ENCODE peak calls at places on chromosome 15, in seven cellular contexts. One of them, this sample, is unnamed.

GRCh38 chr15:26945046-26945445 is 25.9 kb upstream of the GABRG3 start:
- DNase-seq in T-helper 1 cell: no peak
- DNase-seq in A549: no peak
- DNase-seq in stimulated activated naive CD8-positive, alpha-beta T cell treated with anti-CD3 and anti-CD28 coated beads, Interleukin-15, Interleukin-2, amounts not matched to agents 100 U/mL and 50 U/mL, for 24 hours: no peak
- DNase-seq in NCI-H774: no peak
- DNase-seq in GM03348: no peak
- DNase-seq in IMR-90: no peak
- DNase-seq in this sample: no peak

GRCh38 chr15:68524753-68525584 is 53.8 kb upstream of the CORO2B start:
- DNase-seq in GM03348: peak; percentile 76
- DNase-seq in IMR-90: peak; percentile 87
- DNase-seq in T-helper 1 cell: no peak
- DNase-seq in NCI-H774: no peak
- DNase-seq in stimulated activated naive CD8-positive, alpha-beta T cell treated with anti-CD3 and anti-CD28 coated beads, Interleukin-15, Interleukin-2, amounts not matched to agents 100 U/mL and 50 U/mL, for 24 hours: no peak
- DNase-seq in A549: no peak
- DNase-seq in this sample: no peak

GRCh38 chr15:40939909-40940801 is 11.0 kb downstream of the DLL4 start:
- DNase-seq in IMR-90: no peak
- DNase-seq in GM03348: no peak
- DNase-seq in A549: no peak
- DNase-seq in NCI-H774: no peak
- DNase-seq in stimulated activated naive CD8-positive, alpha-beta T cell treated with anti-CD3 and anti-CD28 coated beads, Interleukin-15, Interleukin-2, amounts not matched to agents 100 U/mL and 50 U/mL, for 24 hours: no peak
- DNase-seq in T-helper 1 cell: no peak
- DNase-seq in this sample: no peak

GRCh38 chr15:22780267-22780666 is 6.2 kb upstream of the NIPA1 start:
- DNase-seq in T-helper 1 cell: peak; percentile 66
- DNase-seq in GM03348: no peak
- DNase-seq in stimulated activated naive CD8-positive, alpha-beta T cell treated with anti-CD3 and anti-CD28 coated beads, Interleukin-15, Interleukin-2, amounts not matched to agents 100 U/mL and 50 U/mL, for 24 hours: no peak
- DNase-seq in A549: no peak
- DNase-seq in NCI-H774: no peak
- DNase-seq in IMR-90: no peak
- DNase-seq in this sample: no peak

GRCh38 chr15:83398591-83398990 is 48.5 kb upstream of the SH3GL3 start:
- DNase-seq in stimulated activated naive CD8-positive, alpha-beta T cell treated with anti-CD3 and anti-CD28 coated beads, Interleukin-15, Interleukin-2, amounts not matched to agents 100 U/mL and 50 U/mL, for 24 hours: no peak
- DNase-seq in A549: no peak
- DNase-seq in IMR-90: peak; percentile 26
- DNase-seq in GM03348: peak; percentile 80
- DNase-seq in T-helper 1 cell: no peak
- DNase-seq in NCI-H774: no peak
- DNase-seq in this sample: no peak

GRCh38 chr15:31329640-31330010 is 3.0 kb downstream of the KLF13 start:
- DNase-seq in NCI-H774: no peak
- DNase-seq in IMR-90: no peak
- DNase-seq in GM03348: no peak
- DNase-seq in A549: no peak
- DNase-seq in stimulated activated naive CD8-positive, alpha-beta T cell treated with anti-CD3 and anti-CD28 coated beads, Interleukin-15, Interleukin-2, amounts not matched to agents 100 U/mL and 50 U/mL, for 24 hours: no peak
- DNase-seq in T-helper 1 cell: no peak
- DNase-seq in this sample: no peak

GRCh38 chr15:67180035-67180434 is 74.4 kb downstream of the AAGAB start:
- DNase-seq in stimulated activated naive CD8-positive, alpha-beta T cell treated with anti-CD3 and anti-CD28 coated beads, Interleukin-15, Interleukin-2, amounts not matched to agents 100 U/mL and 50 U/mL, for 24 hours: no peak
- DNase-seq in GM03348: no peak
- DNase-seq in IMR-90: no peak
- DNase-seq in A549: no peak
- DNase-seq in NCI-H774: no peak
- DNase-seq in T-helper 1 cell: no peak
- DNase-seq in this sample: no peak

GRCh38 chr15:65410036-65410435 is 12.7 kb downstream of the IGDCC4 start:
- DNase-seq in T-helper 1 cell: no peak
- DNase-seq in stimulated activated naive CD8-positive, alpha-beta T cell treated with anti-CD3 and anti-CD28 coated beads, Interleukin-15, Interleukin-2, amounts not matched to agents 100 U/mL and 50 U/mL, for 24 hours: no peak
- DNase-seq in IMR-90: no peak
- DNase-seq in A549: no peak
- DNase-seq in GM03348: no peak
- DNase-seq in NCI-H774: no peak
- DNase-seq in this sample: no peak

GRCh38 chr15:66016199-66016598 is 146.9 kb downstream of the RAB11A start:
- DNase-seq in IMR-90: no peak
- DNase-seq in T-helper 1 cell: no peak
- DNase-seq in GM03348: no peak
- DNase-seq in NCI-H774: no peak
- DNase-seq in stimulated activated naive CD8-positive, alpha-beta T cell treated with anti-CD3 and anti-CD28 coated beads, Interleukin-15, Interleukin-2, amounts not matched to agents 100 U/mL and 50 U/mL, for 24 hours: no peak
- DNase-seq in A549: no peak
- DNase-seq in this sample: no peak

GRCh38 chr15:42836251-42836650 is 84.3 kb downstream of the TTBK2 start:
- DNase-seq in stimulated activated naive CD8-positive, alpha-beta T cell treated with anti-CD3 and anti-CD28 coated beads, Interleukin-15, Interleukin-2, amounts not matched to agents 100 U/mL and 50 U/mL, for 24 hours: no peak
- DNase-seq in IMR-90: no peak
- DNase-seq in NCI-H774: no peak
- DNase-seq in A549: no peak
- DNase-seq in GM03348: no peak
- DNase-seq in T-helper 1 cell: no peak
- DNase-seq in this sample: no peak

GRCh38 chr15:49223536-49224274 is 53.7 kb downstream of the GALK2 start:
- DNase-seq in GM03348: no peak
- DNase-seq in stimulated activated naive CD8-positive, alpha-beta T cell treated with anti-CD3 and anti-CD28 coated beads, Interleukin-15, Interleukin-2, amounts not matched to agents 100 U/mL and 50 U/mL, for 24 hours: no peak
- DNase-seq in A549: no peak
- DNase-seq in T-helper 1 cell: no peak
- DNase-seq in NCI-H774: no peak
- DNase-seq in IMR-90: no peak
- DNase-seq in this sample: no peak

GRCh38 chr15:98057453-98057852 is 97.0 kb downstream of the ARRDC4 start:
- DNase-seq in A549: no peak
- DNase-seq in NCI-H774: no peak
- DNase-seq in GM03348: no peak
- DNase-seq in IMR-90: no peak
- DNase-seq in stimulated activated naive CD8-positive, alpha-beta T cell treated with anti-CD3 and anti-CD28 coated beads, Interleukin-15, Interleukin-2, amounts not matched to agents 100 U/mL and 50 U/mL, for 24 hours: no peak
- DNase-seq in T-helper 1 cell: no peak
- DNase-seq in this sample: no peak

GRCh38 chr15:41607033-41607432 is 48.0 kb downstream of the TYRO3 start:
- DNase-seq in IMR-90: peak; percentile 97
- DNase-seq in GM03348: peak; percentile 91
- DNase-seq in A549: no peak
- DNase-seq in NCI-H774: no peak
- DNase-seq in T-helper 1 cell: no peak
- DNase-seq in stimulated activated naive CD8-positive, alpha-beta T cell treated with anti-CD3 and anti-CD28 coated beads, Interleukin-15, Interleukin-2, amounts not matched to agents 100 U/mL and 50 U/mL, for 24 hours: no peak
- DNase-seq in this sample: no peak

GRCh38 chr15:64782751-64783150 is 7.4 kb upstream of the RBPMS2 start:
- DNase-seq in NCI-H774: no peak
- DNase-seq in A549: no peak
- DNase-seq in IMR-90: no peak
- DNase-seq in stimulated activated naive CD8-positive, alpha-beta T cell treated with anti-CD3 and anti-CD28 coated beads, Interleukin-15, Interleukin-2, amounts not matched to agents 100 U/mL and 50 U/mL, for 24 hours: no peak
- DNase-seq in T-helper 1 cell: no peak
- DNase-seq in GM03348: no peak
- DNase-seq in this sample: no peak

GRCh38 chr15:58724471-58724870 is 25.0 kb downstream of the ADAM10 start:
- DNase-seq in stimulated activated naive CD8-positive, alpha-beta T cell treated with anti-CD3 and anti-CD28 coated beads, Interleukin-15, Interleukin-2, amounts not matched to agents 100 U/mL and 50 U/mL, for 24 hours: no peak
- DNase-seq in NCI-H774: no peak
- DNase-seq in GM03348: peak; percentile 23
- DNase-seq in IMR-90: peak; percentile 79
- DNase-seq in T-helper 1 cell: no peak
- DNase-seq in A549: no peak
- DNase-seq in this sample: no peak

GRCh38 chr15:93428135-93428534 is 339.1 kb upstream of the RGMA start:
- DNase-seq in stimulated activated naive CD8-positive, alpha-beta T cell treated with anti-CD3 and anti-CD28 coated beads, Interleukin-15, Interleukin-2, amounts not matched to agents 100 U/mL and 50 U/mL, for 24 hours: no peak
- DNase-seq in T-helper 1 cell: no peak
- DNase-seq in A549: no peak
- DNase-seq in GM03348: no peak
- DNase-seq in IMR-90: no peak
- DNase-seq in NCI-H774: no peak
- DNase-seq in this sample: no peak

GRCh38 chr15:37100109-37100873 is at the start of gene MEIS2:
- DNase-seq in stimulated activated naive CD8-positive, alpha-beta T cell treated with anti-CD3 and anti-CD28 coated beads, Interleukin-15, Interleukin-2, amounts not matched to agents 100 U/mL and 50 U/mL, for 24 hours: peak; percentile 55
- DNase-seq in T-helper 1 cell: peak; percentile 45
- DNase-seq in GM03348: peak; percentile 95
- DNase-seq in IMR-90: peak; percentile 96
- DNase-seq in NCI-H774: peak; percentile 96
- DNase-seq in A549: peak; percentile 93
- DNase-seq in this sample: peak; percentile 96

GRCh38 chr15:34038404-34039179 is 412 bp downstream of the AVEN start:
- DNase-seq in GM03348: peak; percentile 96
- DNase-seq in T-helper 1 cell: peak; percentile 75
- DNase-seq in IMR-90: peak; percentile 70
- DNase-seq in A549: peak; percentile 86
- DNase-seq in stimulated activated naive CD8-positive, alpha-beta T cell treated with anti-CD3 and anti-CD28 coated beads, Interleukin-15, Interleukin-2, amounts not matched to agents 100 U/mL and 50 U/mL, for 24 hours: peak; percentile 78
- DNase-seq in NCI-H774: peak; percentile 74
- DNase-seq in this sample: peak; percentile 75

GRCh38 chr15:65558336-65558735 is 28.1 kb downstream of the HACD3 start:
- DNase-seq in IMR-90: peak; percentile 86
- DNase-seq in stimulated activated naive CD8-positive, alpha-beta T cell treated with anti-CD3 and anti-CD28 coated beads, Interleukin-15, Interleukin-2, amounts not matched to agents 100 U/mL and 50 U/mL, for 24 hours: no peak
- DNase-seq in NCI-H774: no peak
- DNase-seq in T-helper 1 cell: no peak
- DNase-seq in A549: no peak
- DNase-seq in GM03348: peak; percentile 41
- DNase-seq in this sample: no peak

GRCh38 chr15:41513282-41514227 is at the start of gene LTK:
- DNase-seq in GM03348: no peak
- DNase-seq in stimulated activated naive CD8-positive, alpha-beta T cell treated with anti-CD3 and anti-CD28 coated beads, Interleukin-15, Interleukin-2, amounts not matched to agents 100 U/mL and 50 U/mL, for 24 hours: peak; percentile 34
- DNase-seq in T-helper 1 cell: no peak
- DNase-seq in IMR-90: no peak
- DNase-seq in NCI-H774: no peak
- DNase-seq in A549: no peak
- DNase-seq in this sample: peak; percentile 94

GRCh38 chr15:63474810-63475316 is 29.5 kb upstream of the USP3 start:
- DNase-seq in NCI-H774: no peak
- DNase-seq in IMR-90: no peak
- DNase-seq in stimulated activated naive CD8-positive, alpha-beta T cell treated with anti-CD3 and anti-CD28 coated beads, Interleukin-15, Interleukin-2, amounts not matched to agents 100 U/mL and 50 U/mL, for 24 hours: no peak
- DNase-seq in T-helper 1 cell: no peak
- DNase-seq in A549: peak; percentile 86
- DNase-seq in GM03348: no peak
- DNase-seq in this sample: no peak

GRCh38 chr15:63191895-63192603 is 2.6 kb downstream of the RAB8B start:
- DNase-seq in IMR-90: no peak
- DNase-seq in T-helper 1 cell: peak; percentile 94
- DNase-seq in GM03348: no peak
- DNase-seq in NCI-H774: no peak
- DNase-seq in A549: no peak
- DNase-seq in stimulated activated naive CD8-positive, alpha-beta T cell treated with anti-CD3 and anti-CD28 coated beads, Interleukin-15, Interleukin-2, amounts not matched to agents 100 U/mL and 50 U/mL, for 24 hours: peak; percentile 36
- DNase-seq in this sample: no peak

GRCh38 chr15:70164910-70165791 is 67.4 kb upstream of the TLE3 start:
- DNase-seq in NCI-H774: no peak
- DNase-seq in A549: no peak
- DNase-seq in IMR-90: no peak
- DNase-seq in stimulated activated naive CD8-positive, alpha-beta T cell treated with anti-CD3 and anti-CD28 coated beads, Interleukin-15, Interleukin-2, amounts not matched to agents 100 U/mL and 50 U/mL, for 24 hours: no peak
- DNase-seq in GM03348: no peak
- DNase-seq in T-helper 1 cell: no peak
- DNase-seq in this sample: no peak

GRCh38 chr15:78810377-78811123 is 714 bp downstream of the ADAMTS7 start:
- DNase-seq in stimulated activated naive CD8-positive, alpha-beta T cell treated with anti-CD3 and anti-CD28 coated beads, Interleukin-15, Interleukin-2, amounts not matched to agents 100 U/mL and 50 U/mL, for 24 hours: peak; percentile 15
- DNase-seq in GM03348: peak; percentile 77
- DNase-seq in IMR-90: peak; percentile 35
- DNase-seq in A549: peak; percentile 37
- DNase-seq in NCI-H774: no peak
- DNase-seq in T-helper 1 cell: no peak
- DNase-seq in this sample: peak; percentile 36

GRCh38 chr15:50880221-50880620 is 28.3 kb upstream of the AP4E1 start:
- DNase-seq in NCI-H774: no peak
- DNase-seq in GM03348: no peak
- DNase-seq in T-helper 1 cell: no peak
- DNase-seq in A549: no peak
- DNase-seq in IMR-90: no peak
- DNase-seq in stimulated activated naive CD8-positive, alpha-beta T cell treated with anti-CD3 and anti-CD28 coated beads, Interleukin-15, Interleukin-2, amounts not matched to agents 100 U/mL and 50 U/mL, for 24 hours: no peak
- DNase-seq in this sample: no peak

GRCh38 chr15:84960391-84961113 is 21.1 kb upstream of the PDE8A start:
- DNase-seq in IMR-90: no peak
- DNase-seq in GM03348: no peak
- DNase-seq in T-helper 1 cell: no peak
- DNase-seq in stimulated activated naive CD8-positive, alpha-beta T cell treated with anti-CD3 and anti-CD28 coated beads, Interleukin-15, Interleukin-2, amounts not matched to agents 100 U/mL and 50 U/mL, for 24 hours: no peak
- DNase-seq in A549: no peak
- DNase-seq in NCI-H774: no peak
- DNase-seq in this sample: no peak